ENCODE peak calls at places on chromosomes 12 and 14, in four cellular contexts. W, R, X and V are unnamed samples.

GRCh38 chr14:55361190-55361589 is 50.4 kb downstream of the ATG14 start:
- DNase-seq in X (no peak), W (no peak), R (no peak), V (no peak)

GRCh38 chr14:24377660-24378059 is 9.7 kb downstream of the NFATC4 start:
- DNase-seq in R (no peak), X (no peak), W (peak), V (no peak)

GRCh38 chr14:76666746-76667145 is 94.5 kb upstream of the VASH1 start:
- DNase-seq in R (no peak), W (no peak), X (no peak), V (no peak)

GRCh38 chr14:37034410-37035285 is 137.8 kb downstream of the SLC25A21 start:
- DNase-seq in X (no peak), R (no peak), W (no peak), V (no peak)

GRCh38 chr12:76627346-76628135 is 68.0 kb upstream of the OSBPL8 start:
- DNase-seq in W (no peak), R (no peak), X (no peak), V (no peak)

GRCh38 chr14:47207636-47208035 is 467.8 kb downstream of the MDGA2 start:
- DNase-seq in R (no peak), X (no peak), W (no peak), V (no peak)

GRCh38 chr14:99249389-99249788 is 22.6 kb downstream of the BCL11B start:
- DNase-seq in R (no peak), X (no peak), W (no peak), V (no peak)

GRCh38 chr12:92208613-92209121 is 63.0 kb upstream of the BTG1 start:
- DNase-seq in X (no peak), W (no peak), R (peak), V (no peak)

GRCh38 chr14:20630340-20631022 is 11.0 kb downstream of the OR6S1 start:
- DNase-seq in W (peak), R (no peak), X (no peak), V (peak)

GRCh38 chr12:949337-950099 is at the start of gene RAD52:
- DNase-seq in X (peak), W (peak), R (peak), V (peak)

GRCh38 chr14:104227806-104228205 is 89.4 kb downstream of the KIF26A start:
- DNase-seq in W (no peak), X (no peak), R (no peak), V (no peak)

GRCh38 chr12:57176139-57176477 is 28.7 kb upstream of the LRP1-AS start:
- DNase-seq in X (no peak), W (no peak), R (no peak), V (no peak)

GRCh38 chr12:96811083-96811482 is 96.0 kb upstream of the NEDD1 start:
- DNase-seq in R (no peak), W (no peak), X (no peak), V (no peak)
- TF ChIP-seq SIN3A in R (no peak), W (no peak), X (no peak), V (no peak)

GRCh38 chr14:89534896-89535615 is 118.0 kb upstream of the FOXN3 start:
- DNase-seq in R (no peak), X (no peak), W (no peak), V (no peak)

GRCh38 chr14:89533136-89533535 is 116.1 kb upstream of the FOXN3 start:
- DNase-seq in X (no peak), W (no peak), R (no peak), V (no peak)

GRCh38 chr14:89533761-89534160 is 116.7 kb upstream of the FOXN3 start:
- DNase-seq in X (no peak), R (no peak), W (no peak), V (no peak)

DNA sequence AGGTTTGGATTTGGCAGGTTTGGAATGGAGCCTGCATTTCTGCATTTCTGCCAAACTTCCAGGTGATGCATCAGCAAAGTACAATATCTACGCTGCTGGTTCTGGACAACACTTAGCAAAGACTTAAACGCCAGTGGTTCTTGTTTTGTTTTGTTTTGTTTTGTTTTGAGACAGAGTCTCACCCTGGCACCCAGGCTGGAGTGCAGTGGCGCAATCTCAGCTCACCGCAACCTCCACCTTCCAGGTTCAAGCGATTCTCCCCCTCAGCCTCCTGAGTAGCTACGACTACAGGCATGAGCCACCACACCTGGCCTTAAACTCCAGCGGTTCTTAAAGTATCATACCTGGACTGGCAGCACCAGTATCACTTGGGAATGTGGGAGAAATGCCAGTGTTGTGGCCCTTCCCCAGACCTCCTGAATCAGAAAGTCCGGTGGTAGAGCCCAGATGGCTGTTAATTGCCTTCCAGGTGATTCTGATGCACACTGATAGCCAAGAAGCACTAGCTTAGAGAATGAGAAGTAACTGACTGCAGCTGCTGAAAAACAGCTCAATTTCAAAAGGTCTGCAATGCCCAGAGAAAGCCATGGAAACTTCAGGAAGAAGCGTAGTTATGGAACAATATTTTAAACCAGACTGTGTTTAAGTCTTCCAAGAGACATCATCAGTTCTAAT is 114.8 kb upstream of the FOXN3 start:
- DNase-seq in W (no peak), R (no peak), X (no peak), V (no peak)
- TF ChIP-seq EGR1 in W (no peak), R (no peak), X (no peak), V (no peak)

GRCh38 chr14:105388110-105388951 is 10.0 kb upstream of the TEX22 start:
- DNase-seq in X (no peak), W (no peak), R (no peak), V (no peak)

GRCh38 chr14:105389976-105390848 is 8.1 kb upstream of the TEX22 start:
- DNase-seq in R (no peak), W (no peak), X (no peak), V (no peak)

GRCh38 chr14:105388976-105389375 is 9.4 kb upstream of the TEX22 start:
- DNase-seq in X (no peak), R (no peak), W (no peak), V (no peak)

GRCh38 chr14:105390849-105391500 is 7.4 kb upstream of the TEX22 start:
- DNase-seq in X (no peak), R (no peak), W (no peak), V (no peak)

GRCh38 chr14:105389534-105389933 is 8.8 kb upstream of the TEX22 start:
- DNase-seq in X (no peak), W (no peak), R (no peak), V (no peak)
- TF ChIP-seq SIN3A in X (no peak), W (no peak), R (no peak), V (no peak)

GRCh38 chr12:110590059-110590458 is 6.9 kb upstream of the PPTC7 start:
- DNase-seq in R (no peak), X (no peak), W (no peak), V (no peak)
- TF ChIP-seq EGR1 in R (no peak), X (no peak), W (no peak), V (no peak)

DNA sequence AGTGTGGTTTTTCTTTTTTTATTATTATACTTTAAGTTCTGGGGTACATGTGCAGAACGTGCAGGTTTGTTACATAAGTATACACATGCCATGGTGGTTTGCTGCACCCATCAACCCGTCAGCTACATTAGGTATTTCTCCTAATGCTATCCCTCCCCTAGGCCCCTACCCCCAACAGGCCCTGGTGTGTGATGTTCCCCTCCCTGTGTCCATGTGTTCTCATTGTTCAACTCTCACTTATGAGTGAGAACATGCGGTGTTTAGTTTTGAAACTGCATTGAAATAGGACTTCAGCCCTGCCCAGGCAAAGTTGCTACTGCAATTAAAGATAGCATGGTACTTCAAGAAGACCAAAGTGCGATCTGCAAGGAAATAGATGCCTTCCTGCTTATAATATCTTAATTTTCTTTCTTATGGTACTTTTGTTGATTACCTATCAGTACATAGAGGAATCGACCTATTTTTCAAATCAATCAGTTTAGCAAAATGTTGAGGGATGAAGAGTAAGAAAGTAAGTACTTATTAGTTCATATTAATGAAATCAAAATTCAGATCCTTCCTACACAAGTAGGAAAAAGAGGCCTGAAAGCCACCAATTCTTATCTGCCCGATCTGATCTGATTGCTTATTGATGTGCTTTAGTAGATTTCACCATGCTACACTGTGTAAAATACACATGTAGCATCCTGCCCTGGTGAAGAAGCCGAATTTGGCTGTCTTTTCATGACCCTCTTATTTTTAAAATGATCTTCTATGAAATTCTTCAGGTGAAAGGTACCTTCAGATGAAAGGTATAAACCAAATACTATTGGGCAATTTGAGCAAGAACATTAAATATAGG is 1.6 kb downstream of the LTA4H start:
- DNase-seq in W (no peak), R (no peak), X (no peak), V (no peak)
- TF ChIP-seq SIN3A in W (no peak), R (no peak), X (no peak), V (no peak)

GRCh38 chr12:51976376-51977160 is 25.1 kb downstream of the ACVR1B start:
- DNase-seq in R (no peak), X (no peak), W (no peak), V (no peak)
- TF ChIP-seq EGR1 in R (no peak), X (no peak), W (no peak), V (no peak)

DNA sequence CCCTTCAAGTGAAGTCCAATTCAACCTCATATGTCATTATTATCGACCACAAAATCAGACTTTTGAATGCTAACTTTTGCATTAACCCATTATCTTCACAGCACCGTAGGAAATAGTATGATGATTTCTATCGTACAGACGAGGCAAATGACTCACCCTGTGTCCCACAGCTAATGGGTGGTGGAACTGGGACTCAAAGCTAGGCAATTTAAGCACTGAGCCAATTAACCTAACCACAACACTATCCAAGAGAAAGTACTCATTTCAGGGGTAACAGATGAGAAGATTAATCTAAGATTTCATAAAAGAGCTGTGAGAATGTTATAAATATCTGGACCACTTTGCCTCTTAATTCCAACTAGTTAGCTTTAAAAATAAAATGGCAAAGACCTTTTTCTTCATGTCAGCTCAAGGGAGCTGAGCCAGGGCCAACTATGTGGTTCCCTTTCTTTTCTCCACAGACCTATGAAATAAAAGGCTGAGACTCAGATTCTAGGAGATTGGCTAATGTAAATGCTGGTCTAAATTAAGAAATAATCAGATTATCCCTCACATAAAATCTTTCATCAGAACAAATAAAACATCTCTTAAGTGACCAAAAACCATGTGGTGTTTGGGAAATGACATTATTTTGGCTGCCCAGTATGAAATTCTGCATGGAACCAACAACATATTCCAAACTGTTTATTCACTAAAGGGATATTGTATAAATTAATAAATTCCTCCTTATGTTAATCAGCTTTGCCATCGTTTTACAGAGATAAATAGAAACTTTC is 4.9 kb downstream of the PTGER2 start:
- DNase-seq in W (no peak), R (no peak), X (no peak), V (no peak)
- TF ChIP-seq SIN3A in W (no peak), R (no peak), X (no peak), V (no peak)